ENCODE peak calls at places on chromosomes 11 and 22, in seven cellular contexts. W is NCI-H146, Q is NCI-H1092 treated with DMSO at 0.1 percent for 48 hours, P is upper lobe of right lung, S is AG04450, D is left colon, I is NCI-H510A treated with DMSO at 0.1 percent for 48 hours. J is an unnamed sample.

GRCh38 chr11:73221451-73221850 is 3.4 kb downstream of the P2RY2 start:
- DNase-seq in W (no peak), Q (no peak), P (peak), S (no peak), D (no peak), I (no peak), J (no peak)

GRCh38 chr11:504053-504993 is 2.7 kb downstream of the RNH1 start:
- DNase-seq in W (no peak), Q (no peak), P (peak), S (no peak), D (no peak), I (no peak), J (peak)

GRCh38 chr11:67998150-67999045 is 5.5 kb downstream of the UNC93B1 start:
- DNase-seq in W (no peak), Q (no peak), P (peak), S (no peak), D (no peak), I (no peak), J (no peak)

GRCh38 chr11:121455115-121455514 is 2.3 kb upstream of the SORL1-AS1 start:
- DNase-seq in W (no peak), Q (no peak), P (no peak), S (no peak), D (no peak), I (no peak), J (no peak)

GRCh38 chr11:23280088-23280487 is 419.8 kb upstream of the CCDC179 start:
- DNase-seq in W (no peak), Q (no peak), P (no peak), S (no peak), D (no peak), I (no peak), J (no peak)

GRCh38 chr11:2142762-2143202 is 3.6 kb upstream of the IGF2 start:
- DNase-seq in W (no peak), Q (no peak), P (no peak), S (no peak), D (no peak), I (no peak), J (no peak)

GRCh38 chr22:32996702-32997101 is 61.5 kb downstream of the SYN3 start:
- DNase-seq in W (no peak), Q (no peak), P (peak), S (no peak), D (peak), I (no peak), J (no peak)

GRCh38 chr22:20378110-20378509 is 15.8 kb upstream of the ZNF74 start:
- DNase-seq in W (no peak), Q (no peak), P (no peak), S (no peak), D (no peak), I (no peak), J (no peak)

GRCh38 chr11:100612766-100613165 is 74.3 kb upstream of the ARHGAP42 start:
- DNase-seq in W (no peak), Q (no peak), P (no peak), S (no peak), D (no peak), I (no peak), J (no peak)

GRCh38 chr11:5380740-5381342 is 2.8 kb upstream of the OR51M1 start:
- DNase-seq in W (peak), Q (peak), P (no peak), S (peak), D (no peak), I (peak), J (peak)

GRCh38 chr11:68047437-68048290 is 8.8 kb downstream of the TCIRG1 start:
- DNase-seq in W (no peak), Q (no peak), P (peak), S (no peak), D (no peak), I (no peak), J (no peak)

GRCh38 chr22:27850000-27850465 is 48.5 kb upstream of the MN1 start:
- DNase-seq in W (no peak), Q (no peak), P (no peak), S (no peak), D (no peak), I (no peak), J (peak)

GRCh38 chr11:116193321-116194114 is 579.3 kb downstream of the BUD13 start:
- DNase-seq in W (peak), Q (peak), P (peak), S (peak), D (peak), I (peak), J (peak)

GRCh38 chr11:69297926-69298777 is 4.2 kb downstream of the MYEOV start:
- DNase-seq in W (no peak), Q (no peak), P (peak), S (peak), D (peak), I (no peak), J (peak)

J was measured in lung microvascular endothelial cell.